ENCODE peak calls at places on chromosomes 1 and 21, in eight cellular contexts. M is D721Med, J is heart left ventricle, U is HFFc6, S is BE2C, D is A673, R is left ventricle myocardium inferior, Y is cardiac fibroblast. X is an unnamed sample.

GRCh38 chr1:234724517-234725176 is 114.7 kb upstream of the IRF2BP2 start:
- DNase-seq in U (no peak), R (peak), S (peak), D (no peak), M (no peak), J (peak), Y (no peak), X (no peak)

GRCh38 chr1:163258181-163258580 is 55.5 kb upstream of the RGS5 start:
- DNase-seq in R (no peak), S (no peak), Y (peak), D (no peak), M (no peak), U (no peak), J (no peak), X (no peak)

GRCh38 chr21:15731243-15731613 is 1.4 kb downstream of the USP25 start:
- DNase-seq in J (no peak), M (no peak), U (no peak), Y (no peak), S (no peak), D (no peak), R (no peak), X (no peak)

GRCh38 chr1:179509384-179509783 is 66.4 kb downstream of the NPHS2 start:
- DNase-seq in M (no peak), R (no peak), J (no peak), Y (no peak), U (no peak), S (no peak), D (no peak), X (no peak)

GRCh38 chr1:169113613-169114119 is 7.2 kb downstream of the ATP1B1 start:
- DNase-seq in J (no peak), U (peak), M (no peak), R (no peak), Y (peak), D (no peak), S (no peak), X (no peak)

GRCh38 chr21:25369524-25370300 is 237.6 kb downstream of the MRPL39 start:
- DNase-seq in M (no peak), S (no peak), J (no peak), D (peak), U (peak), Y (peak), R (no peak), X (no peak)

GRCh38 chr1:36157115-36157903 is 1.3 kb downstream of the MAP7D1 start:
- DNase-seq in J (peak), U (no peak), D (no peak), Y (peak), R (no peak), M (no peak), S (no peak), X (no peak)

GRCh38 chr1:154263465-154264332 is 8.7 kb upstream of the HAX1 start:
- DNase-seq in U (no peak), D (no peak), J (no peak), S (no peak), R (no peak), M (no peak), Y (no peak), X (no peak)

GRCh38 chr1:41495171-41495948 is 10.9 kb upstream of the EDN2 start:
- DNase-seq in Y (peak), R (peak), M (no peak), D (peak), S (no peak), U (no peak), J (peak), X (no peak)

GRCh38 chr1:94527447-94528031 is 14.0 kb downstream of the F3 start:
- DNase-seq in S (no peak), U (peak), J (no peak), Y (peak), M (no peak), D (peak), R (no peak), X (peak)

GRCh38 chr1:170192535-170192934 is 46.8 kb downstream of the NTMT2 start:
- DNase-seq in D (no peak), J (no peak), Y (no peak), M (no peak), S (no peak), R (no peak), U (no peak), X (no peak)

GRCh38 chr1:117710710-117711109 is 104.9 kb downstream of the TENT5C start:
- DNase-seq in S (peak), R (no peak), Y (no peak), J (no peak), M (no peak), D (peak), U (no peak), X (no peak)

GRCh38 chr1:235725493-235725892 is 75.9 kb upstream of the GNG4 start:
- DNase-seq in Y (no peak), D (no peak), M (no peak), U (peak), S (no peak), R (no peak), J (no peak), X (no peak)

GRCh38 chr1:17439250-17440073 is at the start of gene RCC2:
- DNase-seq in J (peak), D (peak), Y (peak), R (peak), M (no peak), S (peak), U (peak), X (peak)

GRCh38 chr1:2231667-2232254 is 3.6 kb downstream of the SKI start:
- DNase-seq in S (peak), D (peak), Y (peak), J (peak), U (peak), R (peak), M (no peak), X (no peak)

GRCh38 chr21:43573921-43574320 is 85.4 kb downstream of the HSF2BP start:
- DNase-seq in U (no peak), M (no peak), Y (no peak), R (no peak), S (no peak), J (no peak), D (no peak), X (no peak)

GRCh38 chr1:157145081-157145480 is 6.9 kb upstream of the ETV3 start:
- DNase-seq in Y (no peak), J (no peak), D (no peak), R (no peak), M (no peak), U (no peak), S (no peak), X (no peak)

GRCh38 chr1:4961935-4962645 is 307.7 kb downstream of the AJAP1 start:
- DNase-seq in U (no peak), J (no peak), D (no peak), S (no peak), M (no peak), R (no peak), Y (no peak), X (no peak)

GRCh38 chr1:42847111-42847580 is 733 bp downstream of the ZNF691 start:
- DNase-seq in D (no peak), Y (no peak), S (no peak), M (no peak), R (no peak), U (no peak), J (no peak), X (no peak)

GRCh38 chr1:227212164-227212563 is 106.1 kb downstream of the CDC42BPA start:
- DNase-seq in S (no peak), M (no peak), D (no peak), J (no peak), U (no peak), Y (no peak), R (no peak), X (no peak)

GRCh38 chr1:15799928-15800835 is 7.3 kb downstream of the UQCRHL start:
- DNase-seq in J (no peak), U (peak), M (no peak), Y (peak), D (no peak), R (no peak), S (peak), X (no peak)

GRCh38 chr1:178399177-178399728 is 97.5 kb downstream of the CLEC20A start:
- DNase-seq in Y (no peak), D (no peak), R (no peak), J (no peak), U (no peak), S (no peak), M (no peak), X (no peak)

GRCh38 chr1:37332126-37332525 is 142.3 kb upstream of the ZC3H12A start:
- DNase-seq in Y (no peak), J (no peak), D (no peak), U (no peak), S (no peak), R (no peak), M (no peak), X (no peak)

GRCh38 chr1:112715264-112716053 is at the start of gene PPM1J:
- DNase-seq in J (peak), Y (peak), U (peak), D (peak), S (peak), M (peak), R (peak), X (peak)

GRCh38 chr1:197391303-197392226 is 123.5 kb downstream of the CRB1 start:
- DNase-seq in D (no peak), Y (peak), J (no peak), R (no peak), S (no peak), M (no peak), U (no peak), X (no peak)

GRCh38 chr1:14598007-14598497 is 433 bp upstream of the KAZN start:
- DNase-seq in R (no peak), D (peak), J (no peak), Y (no peak), M (no peak), S (peak), U (no peak), X (no peak)

GRCh38 chr1:54109131-54110105 is 43.4 kb downstream of the CDCP2 start:
- DNase-seq in S (no peak), M (no peak), J (peak), U (no peak), D (no peak), Y (no peak), R (no peak), X (no peak)

GRCh38 chr1:118788372-118788955 is 199.7 kb downstream of the TBX15 start:
- DNase-seq in U (peak), S (no peak), J (no peak), M (no peak), Y (peak), D (peak), R (no peak), X (no peak)

GRCh38 chr1:145720556-145720877 is 1.2 kb downstream of the CD160 start:
- DNase-seq in J (no peak), R (no peak), U (peak), M (no peak), Y (peak), D (no peak), S (no peak), X (no peak)

GRCh38 chr21:15236111-15236510 is 171.3 kb upstream of the NRIP1 start:
- DNase-seq in M (no peak), D (no peak), S (no peak), U (no peak), R (no peak), Y (no peak), J (no peak), X (no peak)

GRCh38 chr1:232725303-232726047 is 79.7 kb upstream of the MAP10 start:
- DNase-seq in U (no peak), M (no peak), R (no peak), J (no peak), S (no peak), D (peak), Y (no peak), X (no peak)

GRCh38 chr1:59089922-59090457 is 206.9 kb upstream of the FGGY start:
- DNase-seq in U (no peak), Y (no peak), M (no peak), S (no peak), J (no peak), R (no peak), D (no peak), X (no peak)

GRCh38 chr1:220711086-220711809 is 21.1 kb downstream of the C1orf115 start:
- DNase-seq in D (no peak), M (no peak), J (no peak), Y (no peak), U (no peak), S (no peak), R (no peak), X (peak)

GRCh38 chr1:46486432-46487015 is 3.1 kb upstream of the DMBX1 start:
- DNase-seq in S (no peak), D (no peak), U (no peak), M (no peak), R (no peak), J (no peak), Y (no peak), X (no peak)

GRCh38 chr1:53122194-53122846 is 20.1 kb downstream of the SLC1A7 start:
- DNase-seq in U (peak), Y (peak), J (peak), M (no peak), S (no peak), R (peak), D (no peak), X (no peak)

GRCh38 chr1:153869486-153869885 is 53.3 kb downstream of the GATAD2B start:
- DNase-seq in J (no peak), S (no peak), D (no peak), U (no peak), R (no peak), M (no peak), Y (no peak), X (no peak)

GRCh38 chr1:33876970-33877680 is 13.2 kb downstream of the HMGB4 start:
- DNase-seq in R (peak), Y (peak), J (peak), S (no peak), M (no peak), D (no peak), U (peak), X (no peak)

GRCh38 chr1:110426854-110427253 is 19.4 kb upstream of the LAMTOR5 start:
- DNase-seq in S (no peak), R (no peak), M (no peak), U (no peak), D (no peak), Y (no peak), J (no peak), X (no peak)

GRCh38 chr1:183653468-183653794 is 315 bp upstream of the APOBEC4 start:
- DNase-seq in R (no peak), M (no peak), Y (no peak), D (no peak), J (no peak), U (no peak), S (no peak), X (no peak)

GRCh38 chr1:183652107-183652506 is 1.0 kb downstream of the APOBEC4 start:
- DNase-seq in U (no peak), R (no peak), M (no peak), S (no peak), J (no peak), D (no peak), Y (no peak), X (peak)

GRCh38 chr1:183652547-183653467 is at the start of gene APOBEC4:
- DNase-seq in S (no peak), Y (peak), R (no peak), U (no peak), M (no peak), J (no peak), D (no peak), X (no peak)

GRCh38 chr1:183653876-183654451 is 848 bp upstream of the APOBEC4 start:
- DNase-seq in S (no peak), M (no peak), Y (no peak), R (no peak), J (no peak), D (no peak), U (no peak), X (no peak)

DNA sequence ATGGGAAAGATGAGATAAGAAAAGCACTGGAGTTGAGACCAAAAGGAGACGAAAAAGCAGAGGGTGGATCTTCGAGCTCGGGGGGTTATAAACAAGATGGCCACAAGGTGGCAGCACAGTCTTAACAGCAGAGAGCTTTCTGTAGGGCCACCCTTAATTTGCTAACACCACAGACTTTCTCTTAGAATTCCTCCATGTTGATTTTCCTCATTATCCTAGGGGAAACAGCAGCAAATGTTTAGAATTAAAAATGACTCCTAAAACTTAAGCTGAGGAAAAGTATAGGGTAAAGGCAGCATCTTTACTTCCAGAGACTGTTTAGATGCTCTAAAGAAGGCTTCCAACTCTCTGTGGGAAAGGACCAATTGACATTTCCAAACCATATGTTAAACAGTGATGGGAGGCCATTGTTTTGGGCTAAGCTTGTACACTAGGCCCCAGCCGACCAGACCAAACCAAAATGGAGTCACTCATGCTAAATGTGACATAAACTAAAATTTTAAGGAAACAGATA is 2.5 kb upstream of the APOBEC4 start:
- DNase-seq in J (peak), M (peak), D (peak), S (peak), U (peak), Y (peak), R (peak), X (peak)
- TF ChIP-seq CTCF in J (peak), M (peak), D (peak), S (peak), U (peak), Y (peak), R (peak), X (peak)

DNA sequence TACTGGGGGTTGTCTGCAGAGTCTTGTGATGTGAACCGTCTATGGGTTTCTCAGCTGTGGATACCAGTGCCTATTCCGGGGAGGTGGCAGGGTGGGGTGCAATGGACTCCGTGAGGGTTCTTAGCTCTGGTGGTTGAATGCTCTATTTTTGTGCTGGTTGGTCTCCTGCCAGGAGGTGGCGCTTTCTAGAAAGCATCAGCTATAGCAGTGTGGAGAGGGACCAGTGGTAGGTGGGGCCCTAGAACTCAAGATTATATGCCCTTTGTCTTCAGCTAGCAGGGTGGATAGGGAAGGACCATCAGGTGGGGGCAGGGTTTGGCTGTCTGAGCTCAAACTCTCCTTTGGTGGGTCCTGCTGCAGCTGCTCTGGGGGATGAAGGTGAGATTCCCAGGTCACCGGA is 127.3 kb upstream of the PLD5 start:
- DNase-seq in U (no peak), D (peak), Y (no peak), R (no peak), S (peak), M (no peak), J (no peak), X (no peak)
- TF ChIP-seq CTCF in U (no peak), D (peak), Y (no peak), R (peak), S (peak), M (peak), J (peak), X (no peak)

GRCh38 chr1:239303289-239303688 is 83.1 kb upstream of the CHRM3 start:
- DNase-seq in D (no peak), U (no peak), Y (no peak), J (no peak), M (no peak), R (no peak), S (no peak), X (no peak)

GRCh38 chr1:239306426-239306825 is 79.9 kb upstream of the CHRM3 start:
- DNase-seq in Y (no peak), M (no peak), D (no peak), U (no peak), R (no peak), S (no peak), J (no peak), X (no peak)

GRCh38 chr1:239307886-239308285 is 78.5 kb upstream of the CHRM3 start:
- DNase-seq in S (no peak), Y (no peak), J (no peak), D (no peak), U (no peak), R (no peak), M (no peak), X (no peak)

GRCh38 chr1:239311331-239311730 is 75.0 kb upstream of the CHRM3 start:
- DNase-seq in S (no peak), J (no peak), M (no peak), Y (no peak), D (no peak), R (no peak), U (no peak), X (no peak)

GRCh38 chr1:239308701-239309333 is 77.6 kb upstream of the CHRM3 start:
- DNase-seq in M (no peak), J (no peak), R (no peak), U (no peak), S (peak), D (peak), Y (peak), X (no peak)
- TF ChIP-seq CTCF in M (peak), J (peak), R (peak), U (peak), S (peak), D (peak), Y (no peak), X (peak)

GRCh38 chr1:98794196-98794886 is 132.8 kb downstream of the SNX7 start:
- DNase-seq in U (peak), Y (peak), D (peak), J (no peak), S (peak), M (no peak), R (no peak), X (peak)
- TF ChIP-seq CTCF in U (peak), Y (peak), D (peak), J (peak), S (peak), M (peak), R (peak), X (peak)

DNA sequence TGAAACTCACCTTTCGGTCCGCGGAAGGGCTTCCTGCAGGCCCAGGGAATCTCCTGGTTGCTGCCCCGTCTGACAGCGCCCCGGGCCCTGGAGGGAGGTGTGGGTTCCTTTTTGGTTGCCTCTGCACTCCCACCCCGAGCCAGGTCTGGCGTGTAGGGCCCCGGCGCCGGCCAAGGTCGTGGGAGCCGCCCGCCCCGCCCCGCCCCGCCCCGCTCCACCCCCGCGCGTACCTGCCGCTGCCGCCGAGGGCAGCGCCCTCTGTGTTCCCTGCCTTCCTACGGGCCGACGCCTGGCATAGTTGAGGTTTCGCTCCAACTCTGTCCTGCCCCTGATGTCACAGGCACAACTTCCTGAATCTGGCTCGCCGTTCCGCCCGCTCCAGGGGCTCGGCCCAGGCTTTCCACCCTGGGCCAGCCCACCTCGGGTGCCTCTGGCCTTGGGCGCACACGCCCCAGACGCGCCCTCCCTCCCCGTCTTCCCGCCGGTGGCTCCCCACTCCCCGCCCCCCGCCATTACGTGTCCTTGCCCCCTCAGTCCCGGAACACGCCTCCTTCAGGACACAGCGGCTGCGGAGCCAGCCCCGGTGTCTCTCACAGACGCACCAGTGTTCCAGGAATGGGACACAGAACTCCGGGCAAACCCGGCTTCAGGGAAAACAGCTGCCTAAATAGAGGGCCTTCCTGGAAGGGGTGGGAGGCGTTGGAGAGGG is at the start of gene KIAA0040:
- DNase-seq in J (peak), Y (peak), D (peak), M (peak), S (peak), R (peak), U (no peak), X (peak)
- TF ChIP-seq CTCF in J (peak), Y (no peak), D (peak), M (no peak), S (no peak), R (peak), U (no peak), X (peak)